ENCODE peak calls at places on chromosome 20, in nine cellular contexts. Y is cardiac muscle cell, K is osteoblast, S is IMR-90, G is aorta, F is uterus, B is mammary epithelial cell, V is heart right ventricle, T is SK-N-SH. A is an unnamed sample. For H3K9me3 and H3K36me3, the result is how much of the 10 kb centered on the place peaks cover.

GRCh38 chr20:8667306-8667705 is 401.6 kb upstream of the PLCB4 start:
- DNase-seq in G (no peak), K (no peak), S (no peak), B (no peak), Y (peak), T (no peak), V (no peak), F (no peak), A (no peak)

GRCh38 chr20:36875702-36876472 is at the start of gene TLDC2:
- DNase-seq in K (peak), G (no peak), Y (no peak), S (no peak), F (no peak), V (no peak), T (no peak), B (no peak), A (peak)

GRCh38 chr20:14384411-14384810 is 47.0 kb upstream of the FLRT3 start:
- DNase-seq in K (no peak), V (no peak), Y (no peak), B (no peak), G (no peak), S (peak), F (no peak), T (no peak), A (no peak)

GRCh38 chr20:19889011-19889953 is 127.9 kb upstream of the NAA20 start:
- DNase-seq in S (peak), F (peak), V (peak), Y (peak), K (peak), B (peak), T (no peak), G (peak), A (no peak)

GRCh38 chr20:13494019-13494418 is 144.7 kb downstream of the TASP1 start:
- DNase-seq in F (no peak), T (no peak), V (no peak), G (no peak), S (peak), B (peak), K (no peak), Y (no peak), A (no peak)

GRCh38 chr20:47115694-47116093 is 221.1 kb downstream of the EYA2 start:
- DNase-seq in T (no peak), V (no peak), F (no peak), Y (no peak), B (no peak), K (no peak), S (no peak), G (no peak), A (no peak)

GRCh38 chr20:652611-653109 is 340 bp downstream of the SRXN1 start:
- DNase-seq in F (no peak), Y (peak), S (peak), G (peak), T (no peak), V (no peak), B (peak), K (no peak), A (peak)

GRCh38 chr20:5491463-5491862 is 174.7 kb upstream of the PROKR2 start:
- DNase-seq in K (no peak), T (no peak), F (no peak), V (no peak), B (no peak), Y (no peak), G (no peak), S (no peak), A (no peak)

GRCh38 chr20:375265-375889 is 5.2 kb upstream of the TRIB3 start:
- DNase-seq in V (no peak), T (no peak), Y (no peak), S (no peak), G (no peak), K (no peak), B (no peak), F (no peak), A (no peak)

GRCh38 chr20:53411129-53411528 is 182.5 kb downstream of the ZNF217 start:
- DNase-seq in Y (no peak), T (no peak), K (no peak), B (no peak), V (no peak), F (no peak), G (no peak), S (no peak), A (no peak)

GRCh38 chr20:47360207-47360488 is 3.6 kb upstream of the ZMYND8 start:
- DNase-seq in F (peak), B (peak), K (no peak), S (peak), T (no peak), V (no peak), Y (peak), G (no peak), A (peak)

GRCh38 chr20:13139459-13140150 is 81.5 kb upstream of the ISM1 start:
- DNase-seq in S (no peak), Y (no peak), T (no peak), F (no peak), V (no peak), G (no peak), B (no peak), K (no peak), A (no peak)

GRCh38 chr20:50357783-50358161 is 152.4 kb upstream of the PTPN1 start:
- DNase-seq in T (no peak), F (no peak), K (no peak), S (no peak), B (no peak), G (no peak), Y (no peak), V (no peak), A (no peak)

GRCh38 chr20:5848711-5849505 is 98.7 kb downstream of the SHLD1 start:
- DNase-seq in Y (peak), G (no peak), S (peak), T (no peak), K (peak), B (peak), F (no peak), V (no peak), A (no peak)

GRCh38 chr20:50590348-50590664 is 80.1 kb downstream of the PTPN1 start:
- DNase-seq in S (no peak), G (no peak), V (no peak), K (no peak), T (no peak), B (no peak), Y (no peak), F (no peak), A (no peak)

DNA sequence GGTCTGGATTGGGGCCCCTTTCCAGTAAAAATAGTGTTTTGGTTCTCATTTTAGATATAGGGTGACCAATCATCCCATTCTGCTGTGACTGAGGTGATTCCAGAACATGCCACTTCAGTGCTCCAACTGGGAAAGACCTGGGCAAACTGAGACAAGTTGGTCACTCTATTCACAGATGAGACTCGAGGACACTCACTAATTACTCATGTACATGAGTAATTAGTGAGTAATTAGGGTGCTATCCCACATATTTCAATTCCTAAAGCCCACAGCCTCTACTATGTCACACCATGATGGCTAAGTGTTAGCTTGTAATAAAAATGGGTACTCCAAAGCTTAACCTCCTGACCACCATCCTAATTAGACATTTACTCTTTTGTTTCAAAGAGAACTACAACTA is 86.0 kb downstream of the CBLN4 start:
- DNase-seq in F (no peak), T (no peak), K (no peak), B (no peak), S (no peak), Y (no peak), G (no peak), V (no peak), A (no peak)
- H3K9me3 ChIP-seq in F (under half), T (under half), K (under half), B (under half), S (under half), Y (under half), G (under half), V (under half), A (under half)

GRCh38 chr20:39016076-39016475 is 53.9 kb downstream of the DHX35 start:
- DNase-seq in G (no peak), B (peak), T (no peak), Y (no peak), S (no peak), K (no peak), F (no peak), V (no peak), A (no peak)

GRCh38 chr20:39016496-39016895 is 54.4 kb downstream of the DHX35 start:
- DNase-seq in Y (no peak), G (no peak), V (no peak), T (no peak), B (peak), S (no peak), F (no peak), K (no peak), A (no peak)

GRCh38 chr20:39025883-39026282 is 63.7 kb downstream of the DHX35 start:
- DNase-seq in S (no peak), Y (no peak), T (no peak), F (no peak), B (no peak), V (no peak), G (no peak), K (no peak), A (no peak)

GRCh38 chr20:39019805-39020325 is 57.7 kb downstream of the DHX35 start:
- DNase-seq in F (no peak), S (no peak), V (no peak), B (peak), Y (peak), K (no peak), G (no peak), T (no peak), A (no peak)

GRCh38 chr20:39021748-39022147 is 59.6 kb downstream of the DHX35 start:
- DNase-seq in B (no peak), S (no peak), F (no peak), Y (no peak), K (no peak), T (no peak), G (no peak), V (no peak), A (no peak)
- H3K36me3 ChIP-seq in B (under half), S (under half), F (under half), Y (under half), K (half or more), T (half or more), G (under half), V (under half), A (under half)

DNA sequence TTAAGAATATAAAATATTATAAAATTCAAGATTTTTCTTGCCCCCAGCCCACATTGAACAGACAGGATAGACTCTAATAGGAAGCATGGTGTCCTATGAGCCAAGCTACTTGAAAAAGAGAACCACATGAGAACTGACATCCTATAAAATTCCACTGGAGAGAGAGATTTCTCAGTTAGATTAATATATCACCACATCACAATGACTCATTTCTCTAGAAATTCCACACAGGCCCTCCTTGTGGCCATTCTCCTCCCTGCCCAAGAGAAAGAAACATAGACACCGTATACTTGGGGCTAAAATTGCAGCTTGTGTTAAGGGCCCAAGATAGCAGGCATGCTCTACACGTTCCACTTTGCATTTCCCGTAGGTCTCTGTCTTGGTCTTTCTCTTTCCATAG is 481.4 kb downstream of the PTPRT start:
- DNase-seq in F (no peak), V (no peak), G (no peak), Y (no peak), B (no peak), K (no peak), S (no peak), T (no peak), A (no peak)
- H3K9me3 ChIP-seq in F (under half), V (under half), G (under half), Y (under half), B (under half), K (under half), S (under half), T (under half), A (under half)

GRCh38 chr20:61974357-61974665 is 91.4 kb downstream of the TAF4 start:
- DNase-seq in S (no peak), Y (no peak), K (peak), B (no peak), T (no peak), F (no peak), V (no peak), G (no peak), A (no peak)
- H3K36me3 ChIP-seq in S (under half), Y (under half), K (under half), B (under half), T (under half), F (under half), V (under half), G (under half), A (under half)

GRCh38 chr20:49283703-49284625 is 6.1 kb upstream of the ZNFX1 start:
- DNase-seq in S (no peak), Y (no peak), B (no peak), T (no peak), V (no peak), G (no peak), K (no peak), F (no peak), A (no peak)
- H3K9me3 ChIP-seq in S (under half), Y (under half), B (under half), T (under half), V (half or more), G (under half), K (under half), F (under half), A (half or more)

DNA sequence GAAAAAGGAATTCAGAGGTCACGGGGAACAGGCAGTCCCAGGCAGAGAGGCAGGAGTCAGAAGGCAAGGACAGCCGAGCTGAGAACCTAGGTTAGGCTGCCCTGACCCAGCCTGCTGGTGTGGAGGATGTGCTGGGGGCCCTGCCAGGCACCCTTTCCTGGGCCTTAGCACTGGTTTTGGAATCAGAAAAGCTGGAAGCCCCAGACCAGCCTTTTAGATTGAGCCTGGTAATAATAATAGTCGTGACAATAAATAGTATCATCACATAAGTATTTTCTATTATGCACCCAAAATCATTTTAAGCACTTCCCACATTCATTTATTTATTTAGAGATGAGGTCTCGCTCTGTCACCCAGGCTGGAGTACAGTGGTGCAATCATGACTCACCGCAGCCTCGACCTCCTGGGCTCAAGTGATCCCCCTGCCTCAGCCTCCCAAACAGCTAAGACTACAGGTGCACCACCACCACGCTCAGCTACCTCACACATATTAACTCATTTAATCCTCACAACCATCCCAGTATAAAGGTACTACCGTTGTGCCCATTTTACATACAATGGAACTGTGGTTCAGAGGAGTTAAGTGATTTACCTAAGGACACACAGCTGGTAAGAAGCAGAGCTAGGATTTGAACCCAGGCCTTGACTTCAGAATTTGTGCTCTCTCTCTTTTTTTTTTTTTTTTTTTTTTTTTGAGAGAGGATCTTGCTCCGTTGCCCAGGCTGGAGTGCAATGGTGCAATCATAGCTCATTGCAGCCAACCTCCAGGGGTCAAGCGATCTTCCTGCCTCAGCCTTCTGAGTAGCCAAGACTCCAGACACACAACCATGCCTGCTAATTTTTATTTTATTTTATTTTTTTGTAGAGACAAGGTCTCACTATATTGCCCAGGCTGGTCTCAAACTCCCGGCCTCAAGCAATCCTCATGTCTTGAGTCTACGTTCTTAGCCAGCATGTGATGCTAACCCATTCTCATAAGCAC is 19.7 kb downstream of the TGM2 start:
- DNase-seq in Y (no peak), T (no peak), V (no peak), S (peak), B (no peak), G (no peak), F (peak), K (no peak), A (no peak)
- H3K36me3 ChIP-seq in Y (under half), T (under half), V (under half), S (half or more), B (under half), G (under half), F (under half), K (half or more), A (under half)

DNA sequence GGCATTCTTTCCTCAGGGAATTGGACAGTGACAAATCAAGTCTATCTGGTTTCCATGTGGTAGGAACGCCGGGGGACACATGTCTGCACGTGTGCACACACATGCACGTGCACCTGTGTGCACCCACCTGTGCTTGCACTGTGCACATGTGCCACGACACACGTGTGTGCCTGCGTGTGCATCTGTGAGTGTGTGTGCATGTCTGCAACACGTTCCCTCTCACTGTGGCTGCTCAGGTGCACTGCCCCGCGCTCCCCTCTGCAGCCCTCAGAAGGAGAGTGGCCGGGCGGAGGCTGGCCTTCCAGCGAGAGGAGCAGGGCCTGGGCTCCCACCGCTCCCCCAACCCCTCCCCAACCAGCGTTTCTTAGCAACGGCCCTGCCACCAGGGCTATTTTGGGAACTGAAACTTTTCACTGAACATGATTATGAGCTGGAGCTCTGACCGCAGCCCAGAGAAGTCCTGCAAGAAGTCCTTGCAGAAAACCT is 147.8 kb downstream of the PHACTR3 start:
- DNase-seq in K (no peak), Y (no peak), B (no peak), S (no peak), T (no peak), F (no peak), G (peak), V (peak), A (no peak)
- H3K9me3 ChIP-seq in K (under half), Y (under half), B (under half), S (under half), T (under half), F (under half), G (under half), V (under half), A (under half)

GRCh38 chr20:32515631-32516101 is 69.5 kb downstream of the NOL4L start:
- DNase-seq in S (no peak), V (no peak), G (peak), B (no peak), Y (no peak), F (no peak), K (no peak), T (no peak), A (peak)
- H3K36me3 ChIP-seq in S (under half), V (under half), G (under half), B (under half), Y (under half), F (under half), K (under half), T (under half), A (under half)

GRCh38 chr20:3202965-3203314 is 1.5 kb downstream of the DDRGK1 start:
- DNase-seq in B (peak), F (no peak), T (no peak), V (no peak), G (no peak), Y (no peak), K (no peak), S (no peak), A (no peak)
- H3K9me3 ChIP-seq in B (under half), F (under half), T (under half), V (under half), G (under half), Y (under half), K (under half), S (under half), A (under half)

GRCh38 chr20:58395604-58396003 is 6.6 kb downstream of the VAPB start:
- DNase-seq in Y (no peak), T (no peak), F (no peak), V (no peak), K (no peak), B (no peak), S (no peak), G (no peak), A (no peak)
- H3K36me3 ChIP-seq in Y (under half), T (under half), F (under half), V (under half), K (under half), B (under half), S (under half), G (under half), A (under half)

A was measured in mucosa of descending colon.